ENCODE peak calls at places on chromosomes 16 and 17, in six cellular contexts. P, T, E, F, A and C are unnamed samples.

GRCh38 chr16:12267491-12267890 is 291.0 kb downstream of the SNX29 start:
- DNase-seq in F (no peak), A (no peak), T (no peak), P (no peak), E (no peak), C (no peak)

GRCh38 chr16:17362946-17363345 is 107.8 kb downstream of the XYLT1 start:
- DNase-seq in F (no peak), P (no peak), E (no peak), T (no peak), A (no peak), C (no peak)

GRCh38 chr16:963913-964695 is 6.7 kb downstream of the LMF1 start:
- DNase-seq in E (no peak), A (no peak), T (no peak), F (peak; percentile 26), P (no peak), C (no peak)

GRCh38 chr16:85428899-85429775 is 184.0 kb upstream of the GSE1 start:
- DNase-seq in E (peak; percentile 74), F (no peak), A (no peak), P (no peak), T (no peak), C (no peak)

GRCh38 chr16:2511128-2511785 is 2.5 kb upstream of the ATP6V0C start:
- DNase-seq in P (no peak), E (no peak), A (no peak), T (peak; percentile 20), F (peak; percentile 59), C (peak; percentile 45)

GRCh38 chr16:24976971-24977672 is 38.0 kb downstream of the ARHGAP17 start:
- DNase-seq in E (peak; percentile 35), T (no peak), A (no peak), F (no peak), P (no peak), C (no peak)

GRCh38 chr17:17999364-18000007 is 26.8 kb downstream of the DRC3 start:
- DNase-seq in T (no peak), A (no peak), P (no peak), F (no peak), E (peak; percentile 46), C (peak; percentile 12)

GRCh38 chr16:75072239-75072947 is 44.2 kb downstream of the LDHD start:
- DNase-seq in A (no peak), P (no peak), T (no peak), F (no peak), E (no peak), C (no peak)

GRCh38 chr16:11395949-11396240 is 50.6 kb downstream of the RMI2 start:
- DNase-seq in A (no peak), P (no peak), F (no peak), T (no peak), E (no peak), C (no peak)

GRCh38 chr17:28878981-28879380 is 18.6 kb downstream of the FLOT2 start:
- DNase-seq in F (peak; percentile 44), P (no peak), A (no peak), E (peak; percentile 94), T (no peak), C (peak; percentile 32)

GRCh38 chr16:27083861-27084261 is 17.1 kb downstream of the C16orf82 start:
- DNase-seq in E (peak; percentile 89), T (no peak), P (no peak), A (no peak), F (no peak), C (no peak)

GRCh38 chr16:23434380-23434779 is 18.6 kb downstream of the COG7 start:
- DNase-seq in A (no peak), T (peak; percentile 63), P (no peak), F (peak; percentile 69), E (peak; percentile 54), C (peak; percentile 69)

GRCh38 chr16:85006639-85007038 is 4.7 kb downstream of the ZDHHC7 start:
- DNase-seq in A (no peak), F (no peak), E (no peak), T (no peak), P (no peak), C (peak; percentile 74)

GRCh38 chr17:27544350-27545131 is 86.4 kb upstream of the LGALS9 start:
- DNase-seq in E (peak; percentile 51), T (no peak), A (no peak), F (peak; percentile 91), P (no peak), C (no peak)

GRCh38 chr16:26645629-26646028 is 421.1 kb upstream of the C16orf82 start:
- DNase-seq in F (no peak), E (peak; percentile 89), T (no peak), P (no peak), A (no peak), C (no peak)

GRCh38 chr17:5800646-5801045 is 216.3 kb upstream of the NLRP1 start:
- DNase-seq in P (no peak), F (no peak), A (peak; percentile 57), E (peak; percentile 61), T (no peak), C (no peak)

DNA sequence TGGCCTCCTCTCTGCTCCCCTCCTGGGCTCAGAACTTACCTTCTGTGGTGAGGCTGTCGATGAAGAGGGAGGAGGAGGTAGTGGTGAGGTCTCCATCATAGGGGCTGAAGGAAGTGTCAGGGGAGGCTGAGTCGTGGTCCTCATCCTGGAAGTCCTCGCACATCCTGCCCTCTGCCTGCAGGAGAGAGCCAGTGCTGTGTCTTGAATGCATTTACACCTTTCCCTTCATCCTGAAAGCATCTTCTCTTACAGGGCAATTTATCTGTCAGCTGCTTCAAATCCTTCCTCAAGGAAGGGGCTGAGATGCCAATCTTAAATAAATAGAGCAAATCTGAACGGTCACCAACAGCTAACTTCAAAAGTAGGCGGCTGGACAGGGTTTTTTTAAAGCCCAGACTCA is 73.6 kb downstream of the PLXDC1 start:
- DNase-seq in F (no peak), P (no peak), T (no peak), E (no peak), A (no peak), C (no peak)
- TF ChIP-seq CTCF in F (peak; percentile 13), P (peak; percentile 16), T (peak; percentile 35), E (peak; percentile 68), A (no peak), C (no peak)

GRCh38 chr16:49697631-49698030 is 158.3 kb downstream of the ZNF423 start:
- DNase-seq in F (no peak), A (no peak), E (peak; percentile 63), T (no peak), P (no peak), C (no peak)

GRCh38 chr16:49698931-49699715 is 156.8 kb downstream of the ZNF423 start:
- DNase-seq in E (peak; percentile 53), P (no peak), A (peak; percentile 88), F (peak; percentile 55), T (no peak), C (no peak)

GRCh38 chr16:49696414-49697101 is 159.4 kb downstream of the ZNF423 start:
- DNase-seq in E (peak; percentile 97), F (peak; percentile 32), A (no peak), T (no peak), P (no peak), C (no peak)

GRCh38 chr16:49699718-49700117 is 156.2 kb downstream of the ZNF423 start:
- DNase-seq in A (no peak), P (no peak), T (no peak), E (peak; percentile 53), F (no peak), C (no peak)

DNA sequence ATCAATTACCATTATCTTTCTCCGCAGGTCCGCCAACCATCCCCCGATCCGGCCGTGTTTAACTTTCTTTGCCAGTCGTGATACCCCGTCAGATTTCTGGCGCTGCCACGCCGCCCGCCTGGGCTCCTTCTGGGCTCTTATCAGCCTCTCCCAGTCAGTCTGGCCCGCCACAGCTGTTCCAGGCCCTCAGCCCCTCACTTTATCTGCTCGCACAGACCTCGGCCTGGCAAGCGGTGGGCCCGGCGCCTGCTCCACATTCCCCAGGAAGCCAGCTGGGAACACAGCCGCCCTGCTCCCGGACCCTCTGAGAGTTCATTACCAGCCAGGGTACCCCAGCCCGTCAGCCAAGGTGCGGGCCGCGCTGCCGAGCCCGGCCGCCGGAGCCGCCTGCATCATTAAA is 157.5 kb downstream of the ZNF423 start:
- DNase-seq in T (no peak), E (peak; percentile 79), P (no peak), A (peak; percentile 81), F (no peak), C (no peak)
- H3K4me3 ChIP-seq in T (no peak overlapping the region), E (no peak overlapping the region), P (no peak overlapping the region), A (peak overlapping the region; percentile 59), F (no peak overlapping the region), C (no peak overlapping the region)

DNA sequence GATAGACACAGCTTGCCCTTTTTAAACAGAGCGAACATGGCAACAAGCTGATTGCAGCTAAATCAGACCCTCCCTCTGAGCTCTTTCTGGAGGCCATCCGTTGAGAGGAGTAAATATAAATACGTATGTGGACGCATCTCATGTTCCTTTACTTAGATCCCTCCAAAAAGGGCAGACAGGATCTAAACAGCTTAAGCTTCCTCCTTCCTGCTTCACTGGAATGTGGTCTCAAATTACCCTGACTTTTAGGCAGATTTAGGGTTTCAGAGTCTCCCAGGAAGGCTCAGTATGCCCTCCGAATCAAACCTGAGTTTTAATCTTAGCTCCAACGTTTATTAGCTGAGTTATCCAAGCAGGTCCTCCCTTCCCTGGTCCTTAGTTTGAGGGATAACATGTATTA is 204.7 kb upstream of the GOT2 start:
- DNase-seq in F (no peak), P (no peak), T (no peak), E (no peak), A (no peak), C (no peak)
- TF ChIP-seq CTCF in F (no peak), P (no peak), T (no peak), E (no peak), A (no peak), C (no peak)

DNA sequence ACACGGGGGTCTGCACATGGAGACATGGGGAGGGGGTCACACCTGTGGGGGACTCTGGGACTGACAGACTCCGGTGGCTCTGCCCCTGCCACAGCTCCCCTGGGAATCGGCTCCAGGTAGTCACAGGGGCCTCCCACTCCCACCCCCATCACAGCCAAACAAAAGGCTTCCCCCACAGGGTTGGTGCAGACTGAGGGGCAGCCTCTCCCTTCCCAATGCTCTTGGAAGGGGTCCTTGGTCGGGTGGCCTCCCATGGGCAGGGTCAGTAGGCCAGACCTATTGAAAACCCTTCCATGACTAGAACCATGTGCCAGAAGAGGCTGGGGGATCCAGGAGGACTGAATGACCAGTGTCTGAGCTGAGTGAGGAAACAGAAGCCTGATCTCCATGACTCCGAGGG is 28.7 kb downstream of the TK2 start:
- DNase-seq in E (no peak), A (no peak), T (no peak), F (no peak), P (no peak), C (no peak)
- H3K4me3 ChIP-seq in E (no peak overlapping the region), A (no peak overlapping the region), T (no peak overlapping the region), F (no peak overlapping the region), P (no peak overlapping the region), C (no peak overlapping the region)

GRCh38 chr17:31528291-31528874 is 136.9 kb downstream of the RAB11FIP4 start:
- DNase-seq in P (no peak), E (no peak), T (no peak), A (no peak), F (no peak), C (no peak)

GRCh38 chr17:31527606-31528005 is 136.1 kb downstream of the RAB11FIP4 start:
- DNase-seq in P (no peak), T (no peak), A (no peak), E (no peak), F (peak; percentile 19), C (no peak)

GRCh38 chr17:31523862-31524730 is 132.6 kb downstream of the RAB11FIP4 start:
- DNase-seq in T (no peak), E (no peak), A (no peak), P (no peak), F (no peak), C (no peak)

GRCh38 chr17:31524926-31525800 is 133.7 kb downstream of the RAB11FIP4 start:
- DNase-seq in T (peak; percentile 83), P (peak; percentile 82), E (peak; percentile 100), A (peak; percentile 84), F (peak; percentile 82), C (peak; percentile 95)

GRCh38 chr17:31525801-31526549 is 134.5 kb downstream of the RAB11FIP4 start:
- DNase-seq in P (no peak), F (no peak), T (no peak), A (no peak), E (peak; percentile 87), C (peak; percentile 12)
- TF ChIP-seq CTCF in P (peak; percentile 53), F (peak; percentile 49), T (peak; percentile 46), A (no peak), E (peak; percentile 67), C (peak; percentile 52)